ENCODE peak calls at places on chromosomes 16 and 17, in four cellular contexts. One of them, this sample, is unnamed.

GRCh38 chr16:17921357-17921978 is 415.1 kb downstream of the NPIPA8 start:
- DNase-seq in BJ: no peak
- DNase-seq in T-helper 9 cell: peak
- DNase-seq in uterus: no peak
- DNase-seq in this sample: peak

GRCh38 chr17:14471052-14471451 is 170.2 kb downstream of the HS3ST3B1 start:
- DNase-seq in BJ: peak
- DNase-seq in uterus: no peak
- DNase-seq in T-helper 9 cell: no peak
- DNase-seq in this sample: no peak

GRCh38 chr17:39623356-39623950 is 3.3 kb upstream of the PPP1R1B start:
- DNase-seq in T-helper 9 cell: peak
- DNase-seq in uterus: peak
- DNase-seq in BJ: no peak
- DNase-seq in this sample: peak

GRCh38 chr17:27670791-27671590 is 40.0 kb downstream of the LGALS9 start:
- DNase-seq in BJ: no peak
- DNase-seq in T-helper 9 cell: no peak
- DNase-seq in uterus: no peak
- DNase-seq in this sample: no peak

GRCh38 chr17:40366861-40367518 is 2.5 kb upstream of the GJD3 start:
- DNase-seq in uterus: no peak
- DNase-seq in BJ: no peak
- DNase-seq in T-helper 9 cell: no peak
- DNase-seq in this sample: no peak

GRCh38 chr16:87115646-87116045 is 201.5 kb downstream of the C16orf95 start:
- DNase-seq in uterus: no peak
- DNase-seq in BJ: no peak
- DNase-seq in T-helper 9 cell: no peak
- DNase-seq in this sample: no peak

GRCh38 chr16:59058261-59058660 is 324.1 kb upstream of the GOT2 start:
- DNase-seq in T-helper 9 cell: no peak
- DNase-seq in BJ: no peak
- DNase-seq in uterus: no peak
- DNase-seq in this sample: no peak

GRCh38 chr16:8931864-8932263 is 31.8 kb downstream of the USP7 start:
- DNase-seq in BJ: no peak
- DNase-seq in uterus: peak
- DNase-seq in T-helper 9 cell: peak
- DNase-seq in this sample: peak

GRCh38 chr16:73710526-73710925 is 586.1 kb upstream of the PSMD7 start:
- DNase-seq in uterus: no peak
- DNase-seq in BJ: no peak
- DNase-seq in T-helper 9 cell: no peak
- DNase-seq in this sample: no peak

This sample was measured in endothelial cell.